ENCODE peak calls at places on chromosomes 4 and X, in six cellular contexts. D is NB4; M is A549; P is H1; I is psoas muscle; W is CD8-positive, alpha-beta memory T cell. R is an unnamed sample.

GRCh38 chr4:28373601-28374000 is 1513.0 kb downstream of the STIM2 start:
- DNase-seq in I (no peak), M (no peak), D (no peak), P (no peak), W (no peak), R (no peak)

GRCh38 chr4:122710434-122711308 is 21.8 kb upstream of the BBS12 start:
- DNase-seq in P (no peak), D (no peak), M (no peak), I (no peak), W (no peak), R (no peak)

GRCh38 chr4:93031431-93032098 is 727.8 kb downstream of the GRID2 start:
- DNase-seq in I (no peak), W (no peak), M (no peak), P (no peak), D (no peak), R (peak; percentile 10)

GRCh38 chr4:113450681-113451080 is 310.9 kb downstream of the CAMK2D start:
- DNase-seq in D (no peak), I (no peak), P (no peak), M (no peak), W (no peak), R (no peak)

GRCh38 chr4:29805871-29806480 is 914.2 kb upstream of the PCDH7 start:
- DNase-seq in P (no peak), I (no peak), W (no peak), M (no peak), D (no peak), R (no peak)

GRCh38 chrX:96373047-96373355 is 311.6 kb upstream of the DIAPH2 start:
- DNase-seq in I (no peak), D (no peak), W (no peak), P (no peak), M (no peak), R (no peak)

GRCh38 chr4:6746721-6747689 is 31.0 kb downstream of the BLOC1S4 start:
- DNase-seq in W (no peak), I (no peak), M (peak; percentile 79), D (no peak), P (no peak), R (no peak)

GRCh38 chr4:1618438-1618837 is 65.7 kb downstream of the FAM53A start:
- DNase-seq in I (no peak), W (no peak), P (no peak), M (no peak), D (no peak), R (no peak)

GRCh38 chrX:130746709-130747347 is 156.2 kb downstream of the ENOX2 start:
- DNase-seq in W (no peak), M (no peak), I (no peak), D (no peak), P (no peak), R (no peak)

GRCh38 chr4:154779362-154779947 is 1.6 kb upstream of the RBM46 start:
- DNase-seq in I (no peak), W (no peak), D (peak; percentile 8), M (peak; percentile 42), P (no peak), R (peak; percentile 22)

GRCh38 chr4:182504440-182504839 is 261.2 kb downstream of the TENM3 start:
- DNase-seq in W (no peak), D (no peak), M (no peak), P (no peak), I (no peak), R (no peak)

GRCh38 chr4:175635513-175635912 is 176.6 kb downstream of the GPM6A start:
- DNase-seq in D (no peak), P (no peak), W (no peak), M (no peak), I (no peak), R (no peak)

GRCh38 chrX:48558270-48558669 is 16.0 kb upstream of the RBM3 start:
- DNase-seq in P (no peak), M (peak; percentile 36), I (no peak), D (no peak), W (no peak), R (no peak)

GRCh38 chr4:6017800-6018199 is 431 bp downstream of the C4orf50 start:
- DNase-seq in I (no peak), M (no peak), P (no peak), W (no peak), D (no peak), R (no peak)

GRCh38 chr4:98027827-98028226 is 115.4 kb downstream of the STPG2 start:
- DNase-seq in W (no peak), M (peak; percentile 36), D (peak; percentile 12), I (no peak), P (no peak), R (peak; percentile 25)

GRCh38 chrX:14630724-14631123 is 101.4 kb downstream of the GLRA2 start:
- DNase-seq in D (peak; percentile 2), I (no peak), P (no peak), M (peak; percentile 7), W (no peak), R (no peak)

GRCh38 chrX:17547658-17548057 is 172.7 kb downstream of the NHS start:
- DNase-seq in P (no peak), I (peak; percentile 58), M (peak; percentile 80), W (no peak), D (no peak), R (no peak)

GRCh38 chr4:16124232-16124631 is 40.4 kb upstream of the PROM1 start:
- DNase-seq in M (no peak), D (no peak), P (no peak), W (no peak), I (no peak), R (no peak)

GRCh38 chr4:82044141-82044993 is 329.4 kb downstream of the HNRNPD start:
- DNase-seq in P (peak; percentile 84), I (peak; percentile 60), M (peak; percentile 18), W (no peak), D (peak; percentile 72), R (no peak)

GRCh38 chr4:36676139-36677050 is 395.0 kb downstream of the DTHD1 start:
- DNase-seq in M (no peak), D (no peak), I (no peak), W (no peak), P (no peak), R (no peak)

GRCh38 chr4:23978031-23978430 is 88.2 kb upstream of the PPARGC1A start:
- DNase-seq in P (no peak), W (no peak), I (no peak), M (no peak), D (no peak), R (no peak)

GRCh38 chr4:182768821-182769220 is 148.4 kb downstream of the DCTD start:
- DNase-seq in P (no peak), M (no peak), I (no peak), W (no peak), D (no peak), R (no peak)

GRCh38 chr4:121706595-121707021 is 9.8 kb upstream of the ANXA5 start:
- DNase-seq in I (no peak), W (peak; percentile 38), P (no peak), D (peak; percentile 76), M (no peak), R (no peak)

GRCh38 chrX:87517571-87518141 is at the start of gene KLHL4:
- DNase-seq in P (peak; percentile 46), W (no peak), D (peak; percentile 13), I (no peak), M (peak; percentile 80), R (peak; percentile 39)

GRCh38 chrX:25596881-25597280 is 541.3 kb upstream of the MAGEB18 start:
- DNase-seq in D (no peak), P (no peak), W (no peak), M (no peak), I (no peak), R (no peak)

DNA sequence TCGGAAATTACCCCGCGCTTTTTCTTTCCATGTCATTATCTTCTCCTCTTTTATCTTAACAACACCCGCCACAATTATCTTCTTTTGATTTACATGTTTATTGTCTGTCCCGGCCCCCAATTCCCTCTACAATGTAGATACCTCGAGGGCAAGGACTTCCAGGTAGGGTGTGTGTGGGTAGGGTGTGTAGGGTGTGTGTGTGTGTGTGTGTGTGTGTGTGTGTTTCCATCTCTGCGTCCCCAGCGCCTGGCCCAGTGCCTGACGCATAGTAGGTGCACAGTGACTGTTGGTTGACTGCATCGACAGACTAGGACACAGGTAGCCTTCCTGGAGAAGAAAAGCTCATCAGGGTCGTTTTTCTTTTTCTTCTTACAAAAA is 103.1 kb downstream of the UCHL1 start:
- DNase-seq in W (no peak), D (no peak), M (peak; percentile 16), P (no peak), I (no peak), R (no peak)
- H3K4me3 ChIP-seq in W (no peak overlapping the region), D (no peak overlapping the region), M (peak overlapping the region; percentile 85), P (peak overlapping the region; percentile 75), I (peak overlapping the region; percentile 90), R (peak overlapping the region; percentile 78)

GRCh38 chr4:157075401-157075800 is 549 bp upstream of the GLRB start:
- DNase-seq in D (no peak), W (no peak), M (no peak), I (no peak), P (no peak), R (no peak)
- H3K4me3 ChIP-seq in D (no peak overlapping the region), W (no peak overlapping the region), M (peak overlapping the region; percentile 53), I (peak overlapping the region; percentile 79), P (peak overlapping the region; percentile 74), R (peak overlapping the region; percentile 86)

GRCh38 chrX:72714471-72714916 is 388 bp upstream of the PHKA1 start:
- DNase-seq in P (peak; percentile 52), M (peak; percentile 75), W (no peak), D (peak; percentile 58), I (peak; percentile 71), R (peak; percentile 22)

GRCh38 chrX:72716766-72717165 is 2.7 kb upstream of the PHKA1 start:
- DNase-seq in W (no peak), P (no peak), D (no peak), I (no peak), M (peak; percentile 12), R (peak; percentile 47)

GRCh38 chrX:72715546-72715945 is 1.4 kb upstream of the PHKA1 start:
- DNase-seq in I (no peak), P (no peak), W (no peak), D (no peak), M (no peak), R (no peak)

GRCh38 chrX:72712094-72712755 is 1.9 kb downstream of the PHKA1 start:
- DNase-seq in I (no peak), P (no peak), D (peak; percentile 53), W (no peak), M (no peak), R (no peak)

GRCh38 chrX:72713130-72713529 is 976 bp downstream of the PHKA1 start:
- DNase-seq in I (no peak), M (no peak), P (no peak), D (peak; percentile 1), W (no peak), R (no peak)
- H3K4me3 ChIP-seq in I (peak overlapping the region; percentile 67), M (peak overlapping the region; percentile 75), P (peak overlapping the region; percentile 72), D (peak overlapping the region; percentile 50), W (no peak overlapping the region), R (peak overlapping the region; percentile 56)

GRCh38 chr4:54727346-54727745 is 69.6 kb downstream of the KIT start:
- DNase-seq in D (no peak), I (no peak), W (no peak), M (no peak), P (no peak), R (no peak)

GRCh38 chr4:54723220-54723619 is 65.5 kb downstream of the KIT start:
- DNase-seq in M (no peak), D (no peak), W (no peak), I (no peak), P (no peak), R (no peak)

GRCh38 chr4:54723786-54724185 is 66.0 kb downstream of the KIT start:
- DNase-seq in M (no peak), I (no peak), W (no peak), D (no peak), P (no peak), R (no peak)

GRCh38 chr4:54728342-54728741 is 70.6 kb downstream of the KIT start:
- DNase-seq in M (no peak), D (no peak), P (no peak), I (no peak), W (no peak), R (no peak)

GRCh38 chr4:54726907-54727306 is 69.2 kb downstream of the KIT start:
- DNase-seq in D (no peak), W (no peak), P (no peak), M (no peak), I (no peak), R (no peak)
- H3K4me3 ChIP-seq in D (no peak overlapping the region), W (no peak overlapping the region), P (no peak overlapping the region), M (no peak overlapping the region), I (no peak overlapping the region), R (no peak overlapping the region)

R was measured in epithelial cell of proximal tubule.